ENCODE peak calls at places on chromosome 1, in four cellular contexts. E is WTC11, U is K562, C is HepG2. T is an unnamed sample.

GRCh38 chr1:163307479-163308171 is 14.1 kb upstream of the NUF2 start:
- DNase-seq in C (no peak), E (no peak), U (no peak), T (no peak)

GRCh38 chr1:170664828-170665617 is 1.1 kb downstream of the PRRX1 start:
- DNase-seq in C (no peak), U (no peak), E (peak; percentile 61), T (no peak)

GRCh38 chr1:198577444-198577843 is 37.0 kb upstream of the ATP6V1G3 start:
- DNase-seq in C (no peak), U (no peak), E (no peak), T (no peak)

GRCh38 chr1:94633051-94633450 is 91.5 kb upstream of the F3 start:
- DNase-seq in E (no peak), U (no peak), C (no peak), T (no peak)

GRCh38 chr1:100502052-100502792 is 35.7 kb upstream of the GPR88 start:
- DNase-seq in C (no peak), U (no peak), E (no peak), T (no peak)

GRCh38 chr1:175129997-175130648 is 62.5 kb downstream of the KIAA0040 start:
- DNase-seq in C (no peak), E (peak; percentile 36), U (no peak), T (no peak)

GRCh38 chr1:230797376-230798186 is 50.4 kb downstream of the CAPN9 start:
- DNase-seq in C (peak; percentile 62), U (peak; percentile 52), E (peak; percentile 62), T (no peak)

GRCh38 chr1:94924967-94925366 is 1.9 kb downstream of the CNN3 start:
- DNase-seq in C (no peak), E (no peak), U (no peak), T (no peak)

GRCh38 chr1:2089051-2089450 is 38.8 kb downstream of the PRKCZ start:
- DNase-seq in E (no peak), C (no peak), U (no peak), T (no peak)

GRCh38 chr1:44068442-44068861 is 37.2 kb upstream of the SLC6A9 start:
- DNase-seq in U (no peak), E (no peak), C (no peak), T (peak; percentile 48)

GRCh38 chr1:230568008-230568407 is 74.3 kb upstream of the COG2 start:
- DNase-seq in C (peak; percentile 24), E (peak; percentile 44), U (no peak), T (no peak)

GRCh38 chr1:28281608-28282425 is 22.5 kb downstream of the SESN2 start:
- DNase-seq in E (no peak), U (peak; percentile 10), C (no peak), T (no peak)

GRCh38 chr1:231626951-231627614 is 493 bp downstream of the DISC1 start:
- DNase-seq in E (peak; percentile 72), C (peak; percentile 62), U (no peak), T (no peak)

GRCh38 chr1:19384113-19384512 is 72.0 kb downstream of the SLC66A1 start:
- DNase-seq in E (no peak), C (no peak), U (peak; percentile 54), T (no peak)

GRCh38 chr1:239212841-239213240 is 173.5 kb upstream of the CHRM3 start:
- DNase-seq in C (no peak), E (no peak), U (no peak), T (no peak)

GRCh38 chr1:154221815-154222081 is 993 bp downstream of the UBAP2L start:
- DNase-seq in E (no peak), U (no peak), C (peak; percentile 31), T (no peak)

GRCh38 chr1:57072775-57073174 is 107.0 kb upstream of the C8B start:
- DNase-seq in E (peak; percentile 34), C (no peak), U (peak; percentile 19), T (no peak)

GRCh38 chr1:167516404-167517388 is 1.6 kb downstream of the CD247 start:
- DNase-seq in U (no peak), E (no peak), C (no peak), T (no peak)

GRCh38 chr1:150695561-150695960 is 1.4 kb downstream of the GOLPH3L start:
- DNase-seq in U (no peak), E (no peak), C (no peak), T (no peak)

GRCh38 chr1:53619088-53619810 is 119.7 kb downstream of the GLIS1 start:
- DNase-seq in E (no peak), C (no peak), U (no peak), T (no peak)

GRCh38 chr1:168096296-168097165 is 40.2 kb downstream of the GPR161 start:
- DNase-seq in U (no peak), E (no peak), C (no peak), T (no peak)

GRCh38 chr1:147167361-147167760 is 4.9 kb downstream of the PRKAB2 start:
- DNase-seq in U (no peak), E (no peak), C (peak; percentile 24), T (no peak)

GRCh38 chr1:167111853-167112455 is 18.1 kb downstream of the STYXL2 start:
- DNase-seq in U (no peak), E (no peak), C (no peak), T (no peak)

GRCh38 chr1:10685851-10686403 is 110.5 kb downstream of the CASZ1 start:
- DNase-seq in E (no peak), U (no peak), C (peak; percentile 93), T (no peak)

GRCh38 chr1:193031431-193031830 is 27.7 kb downstream of the UCHL5 start:
- DNase-seq in E (no peak), C (no peak), U (no peak), T (no peak)

GRCh38 chr1:204344665-204345064 is 15.1 kb downstream of the PLEKHA6 start:
- DNase-seq in U (no peak), C (no peak), E (no peak), T (no peak)

GRCh38 chr1:100187912-100188311 is 9.9 kb upstream of the LRRC39 start:
- DNase-seq in U (no peak), C (peak; percentile 17), E (no peak), T (no peak)

GRCh38 chr1:221741364-221741970 is 422 bp downstream of the DUSP10 start:
- DNase-seq in C (no peak), U (peak; percentile 36), E (peak; percentile 17), T (no peak)

GRCh38 chr1:244836135-244836521 is 670 bp downstream of the COX20 start:
- DNase-seq in U (peak; percentile 23), E (no peak), C (peak; percentile 13), T (no peak)

GRCh38 chr1:31814041-31814511 is 1.7 kb downstream of the SPOCD1 start:
- DNase-seq in C (no peak), E (no peak), U (no peak), T (no peak)

GRCh38 chr1:240658312-240658975 is 46.5 kb upstream of the GREM2 start:
- DNase-seq in C (no peak), U (no peak), E (no peak), T (no peak)

GRCh38 chr1:24987875-24988559 is 57.9 kb upstream of the RUNX3 start:
- DNase-seq in E (no peak), C (no peak), U (no peak), T (peak; percentile 42)

GRCh38 chr1:83555871-83556270 is 443.1 kb downstream of the TTLL7 start:
- DNase-seq in U (no peak), E (no peak), C (no peak), T (no peak)

GRCh38 chr1:5390497-5390896 is 601.7 kb downstream of the NPHP4 start:
- DNase-seq in U (no peak), C (no peak), E (no peak), T (no peak)

GRCh38 chr1:41425369-41425768 is 59.1 kb downstream of the EDN2 start:
- DNase-seq in E (no peak), U (no peak), C (no peak), T (no peak)

GRCh38 chr1:4652631-4653327 is 1.6 kb upstream of the AJAP1 start:
- DNase-seq in C (peak; percentile 16), U (peak; percentile 88), E (peak; percentile 29), T (no peak)

GRCh38 chr1:26122988-26123973 is 11.7 kb downstream of the PDIK1L start:
- DNase-seq in U (no peak), E (no peak), C (no peak), T (no peak)

GRCh38 chr1:37153701-37154100 is 119.4 kb upstream of the GRIK3 start:
- DNase-seq in E (no peak), U (no peak), C (no peak), T (no peak)

GRCh38 chr1:160342520-160342919 is 530 bp downstream of the COPA start:
- DNase-seq in C (no peak), U (no peak), E (no peak), T (no peak)
- TF ChIP-seq CBFB in C (no peak), U (no peak), E (no peak), T (no peak)

GRCh38 chr1:223109581-223110026 is 33.4 kb downstream of the TLR5 start:
- DNase-seq in U (no peak), C (peak; percentile 74), E (no peak), T (no peak)
- TF ChIP-seq CBFB in U (no peak), C (no peak), E (no peak), T (no peak)

DNA sequence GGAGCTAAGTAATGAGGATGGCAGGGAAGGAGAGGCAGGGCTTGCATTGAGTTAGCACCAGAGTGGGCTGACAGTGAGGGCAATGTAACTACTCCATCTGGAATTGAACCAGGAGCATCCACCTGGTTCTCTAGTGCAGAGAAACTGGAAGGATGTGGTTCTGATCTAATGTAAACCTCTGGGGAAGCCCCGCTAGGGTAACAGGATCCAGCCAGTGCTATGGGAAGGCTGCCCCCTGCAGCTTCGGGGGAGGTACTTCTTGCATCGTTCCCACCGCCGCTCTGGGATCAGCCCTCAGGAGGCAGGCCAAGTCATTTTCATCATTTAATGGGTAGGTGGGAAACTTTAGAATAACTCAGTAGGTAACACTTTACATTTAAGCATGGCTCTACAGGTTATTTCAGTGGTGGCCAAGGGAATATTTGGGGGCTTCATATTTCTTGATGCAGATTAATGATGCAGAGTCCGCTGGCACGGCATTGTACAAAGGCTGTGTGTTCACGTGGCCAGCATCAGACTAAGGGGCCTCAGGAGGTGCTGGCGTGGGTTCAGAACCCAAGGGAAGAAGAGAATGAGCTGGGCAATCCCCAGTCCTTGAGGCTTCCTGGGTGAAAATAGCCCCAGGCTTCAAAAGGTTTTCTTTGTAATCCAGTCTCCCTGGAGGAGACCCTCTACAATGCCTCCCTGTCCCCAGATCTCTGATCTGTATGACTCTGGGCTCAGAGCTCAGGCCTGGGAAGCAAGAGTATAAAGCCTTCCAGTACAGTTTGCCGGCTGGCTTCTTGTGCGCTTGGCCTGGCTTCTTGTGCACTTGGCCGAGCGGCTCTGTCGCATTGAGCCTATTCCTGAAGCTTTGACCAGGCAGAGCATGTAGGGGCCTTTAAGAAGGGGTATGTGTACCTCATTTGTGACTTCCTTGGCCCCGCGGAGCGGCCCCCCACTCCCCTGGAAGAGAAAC is 26.4 kb upstream of the KAZN start:
- DNase-seq in C (no peak), U (peak; percentile 62), E (peak; percentile 79), T (no peak)
- TF ChIP-seq CBFB in C (no peak), U (no peak), E (no peak), T (no peak)

DNA sequence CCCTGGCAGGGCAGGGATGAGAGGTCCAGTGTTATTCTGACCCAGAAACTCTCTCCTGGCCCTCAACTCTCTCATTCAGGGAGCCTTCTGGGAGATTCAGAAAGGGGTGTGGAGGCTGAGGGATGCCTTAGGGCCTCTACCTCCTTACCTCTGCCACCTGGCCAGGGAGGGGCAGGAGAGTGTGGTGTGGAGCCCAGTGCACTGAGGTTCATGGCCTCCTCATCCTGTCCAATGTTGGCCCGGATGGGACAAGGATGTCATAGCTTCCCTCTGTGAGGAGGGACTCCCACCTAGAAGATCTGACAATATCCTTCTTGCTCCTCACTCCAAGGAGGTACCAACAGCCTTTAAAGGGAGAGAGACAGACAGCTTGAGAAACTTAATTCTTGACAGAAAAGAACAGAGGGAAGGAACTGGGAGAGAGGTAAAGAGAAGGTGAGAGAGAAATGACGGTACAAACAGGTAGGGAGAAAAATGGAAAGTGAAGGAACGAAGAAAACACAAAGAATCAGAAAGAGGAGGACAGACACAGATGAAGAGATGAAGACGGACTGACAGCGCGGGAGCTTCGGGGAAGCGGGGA is 783 bp downstream of the BEND5 start:
- DNase-seq in C (no peak), U (no peak), E (no peak), T (no peak)
- TF ChIP-seq CBFB in C (no peak), U (no peak), E (no peak), T (no peak)